ENCODE peak calls at places on chromosomes 12 and 14, in five cellular contexts. Z is fibroblast of pulmonary artery; R is CD8-positive, alpha-beta T cell; L is brain microvascular endothelial cell; A is GM10248. K is an unnamed sample.

GRCh38 chr14:99415496-99416281 is 65.0 kb downstream of the SETD3 start:
- DNase-seq in Z (peak), R (peak), L (peak), A (peak), K (peak)

GRCh38 chr12:42130670-42131402 is 13.8 kb downstream of the GXYLT1 start:
- DNase-seq in Z (peak), R (no peak), L (peak), A (no peak), K (no peak)

GRCh38 chr12:130872179-130873096 is 572 bp downstream of the RAN start:
- DNase-seq in Z (peak), R (peak), L (no peak), A (peak), K (peak)

GRCh38 chr12:19971396-19971802 is 396.9 kb upstream of the PDE3A start:
- DNase-seq in Z (peak), R (no peak), L (peak), A (no peak), K (no peak)

GRCh38 chr14:31692376-31692781 is 131.2 kb downstream of the NUBPL start:
- DNase-seq in Z (peak), R (no peak), L (no peak), A (no peak), K (peak)

GRCh38 chr14:63764103-63764502 is 36.2 kb upstream of the SGPP1 start:
- DNase-seq in Z (no peak), R (no peak), L (no peak), A (no peak), K (no peak)

GRCh38 chr14:51081209-51081608 is 13.7 kb downstream of the TRIM9 start:
- DNase-seq in Z (no peak), R (no peak), L (no peak), A (no peak), K (no peak)

GRCh38 chr12:111361717-111362576 is 6.9 kb downstream of the PHETA1 start:
- DNase-seq in Z (peak), R (no peak), L (no peak), A (no peak), K (no peak)

GRCh38 chr14:77372304-77372841 is 4.5 kb downstream of the TMED8 start:
- DNase-seq in Z (peak), R (no peak), L (peak), A (peak), K (peak)

GRCh38 chr14:33347816-33348215 is 409.1 kb downstream of the NPAS3 start:
- DNase-seq in Z (peak), R (no peak), L (no peak), A (no peak), K (no peak)

GRCh38 chr12:124938606-124939427 is 24.4 kb upstream of the UBC start:
- DNase-seq in Z (peak), R (peak), L (peak), A (no peak), K (peak)

GRCh38 chr12:69442894-69443293 is 27.3 kb upstream of the FRS2 start:
- DNase-seq in Z (peak), R (no peak), L (peak), A (no peak), K (no peak)

GRCh38 chr14:82422186-82422585 is 888.5 kb upstream of the SEL1L start:
- DNase-seq in Z (no peak), R (no peak), L (no peak), A (no peak), K (no peak)

GRCh38 chr14:24243336-24243836 is 963 bp upstream of the TINF2 start:
- DNase-seq in Z (no peak), R (no peak), L (peak), A (no peak), K (no peak)

GRCh38 chr12:124730455-124730932 is 133.2 kb downstream of the SCARB1 start:
- DNase-seq in Z (peak), R (no peak), L (no peak), A (no peak), K (no peak)

GRCh38 chr12:44507471-44507870 is 368.6 kb downstream of the NELL2 start:
- DNase-seq in Z (no peak), R (no peak), L (no peak), A (no peak), K (no peak)

GRCh38 chr12:114661245-114661644 is 22.7 kb downstream of the TBX3 start:
- DNase-seq in Z (no peak), R (no peak), L (no peak), A (no peak), K (no peak)

GRCh38 chr14:103854017-103854808 is 6.8 kb upstream of the PPP1R13B start:
- DNase-seq in Z (no peak), R (no peak), L (no peak), A (no peak), K (peak)

GRCh38 chr14:103693514-103693913 is 21.7 kb downstream of the XRCC3 start:
- DNase-seq in Z (no peak), R (no peak), L (no peak), A (no peak), K (no peak)

GRCh38 chr12:4700621-4701026 is 19.6 kb upstream of the GALNT8 start:
- DNase-seq in Z (peak), R (no peak), L (no peak), A (no peak), K (no peak)

GRCh38 chr12:92149563-92149962 is 3.9 kb upstream of the BTG1 start:
- DNase-seq in Z (no peak), R (no peak), L (no peak), A (no peak), K (no peak)

GRCh38 chr12:24565300-24565699 is 383.6 kb downstream of the BCAT1 start:
- DNase-seq in Z (no peak), R (no peak), L (no peak), A (no peak), K (no peak)

GRCh38 chr14:104286086-104286485 is 147.7 kb downstream of the KIF26A start:
- DNase-seq in Z (no peak), R (no peak), L (no peak), A (no peak), K (no peak)

GRCh38 chr14:89186850-89187376 is 230.1 kb downstream of the FOXN3 start:
- DNase-seq in Z (peak), R (no peak), L (no peak), A (no peak), K (no peak)

GRCh38 chr12:8995021-8995775 is 5.9 kb downstream of the KLRG1 start:
- DNase-seq in Z (no peak), R (no peak), L (no peak), A (no peak), K (no peak)

GRCh38 chr14:92362781-92363235 is 39.8 kb downstream of the SLC24A4 start:
- DNase-seq in Z (peak), R (no peak), L (peak), A (no peak), K (no peak)

GRCh38 chr12:94225506-94225905 is 77.1 kb downstream of the PLXNC1 start:
- DNase-seq in Z (no peak), R (no peak), L (no peak), A (no peak), K (no peak)

GRCh38 chr12:94222351-94222750 is 74.0 kb downstream of the PLXNC1 start:
- DNase-seq in Z (no peak), R (no peak), L (no peak), A (no peak), K (no peak)

GRCh38 chr12:94228488-94228907 is 80.1 kb downstream of the PLXNC1 start:
- DNase-seq in Z (no peak), R (no peak), L (no peak), A (no peak), K (no peak)

GRCh38 chr12:94227066-94227465 is 78.7 kb downstream of the PLXNC1 start:
- DNase-seq in Z (no peak), R (no peak), L (no peak), A (no peak), K (no peak)

DNA sequence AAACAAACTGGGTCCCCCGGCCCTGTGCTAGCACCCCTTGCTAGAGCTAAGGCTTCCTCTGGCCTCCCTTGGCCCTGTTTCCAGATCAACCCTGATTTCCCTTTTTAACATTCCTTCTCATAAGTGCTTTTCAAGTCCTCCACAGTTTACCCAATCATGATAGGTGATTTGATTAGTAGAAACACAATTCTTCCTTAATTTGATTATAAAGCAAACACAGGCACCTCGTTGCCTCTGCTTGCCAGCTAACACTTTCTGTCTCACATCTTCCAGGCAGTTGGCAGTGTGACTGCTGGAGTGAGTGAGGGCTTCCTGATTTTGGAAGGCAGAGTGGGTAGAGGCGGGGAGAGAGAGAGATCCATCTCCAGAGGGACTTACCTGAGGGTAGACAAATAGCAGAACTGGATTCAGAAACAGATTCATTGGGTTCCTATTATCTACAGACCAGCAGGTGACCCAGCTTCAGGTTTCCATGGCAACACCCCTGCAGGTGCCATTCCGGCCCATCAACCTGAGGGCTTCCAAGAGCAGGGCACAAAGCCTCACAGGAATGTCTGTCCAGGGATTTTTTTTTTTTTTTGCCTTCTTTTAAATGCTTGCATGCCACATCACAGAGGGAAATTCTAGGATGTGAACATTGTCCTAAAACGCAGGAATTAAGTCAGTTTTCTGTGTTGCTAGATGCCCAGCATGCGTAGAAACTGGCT is 77.7 kb downstream of the PLXNC1 start:
- DNase-seq in Z (no peak), R (no peak), L (no peak), A (no peak), K (no peak)
- TF ChIP-seq CTCF in Z (no peak), R (no peak), L (no peak), A (no peak), K (no peak)

GRCh38 chr12:53983580-53984572 is 1.1 kb upstream of the HOXC10 start:
- DNase-seq in Z (no peak), R (no peak), L (no peak), A (no peak), K (no peak)

GRCh38 chr12:53982616-53983579 is 2.0 kb upstream of the HOXC10 start:
- DNase-seq in Z (no peak), R (no peak), L (no peak), A (no peak), K (no peak)

GRCh38 chr12:53984901-53985357 is at the start of gene HOXC10:
- DNase-seq in Z (peak), R (peak), L (peak), A (peak), K (peak)

GRCh38 chr12:53980448-53981388 is 4.2 kb upstream of the HOXC10 start:
- DNase-seq in Z (no peak), R (no peak), L (no peak), A (no peak), K (no peak)

DNA sequence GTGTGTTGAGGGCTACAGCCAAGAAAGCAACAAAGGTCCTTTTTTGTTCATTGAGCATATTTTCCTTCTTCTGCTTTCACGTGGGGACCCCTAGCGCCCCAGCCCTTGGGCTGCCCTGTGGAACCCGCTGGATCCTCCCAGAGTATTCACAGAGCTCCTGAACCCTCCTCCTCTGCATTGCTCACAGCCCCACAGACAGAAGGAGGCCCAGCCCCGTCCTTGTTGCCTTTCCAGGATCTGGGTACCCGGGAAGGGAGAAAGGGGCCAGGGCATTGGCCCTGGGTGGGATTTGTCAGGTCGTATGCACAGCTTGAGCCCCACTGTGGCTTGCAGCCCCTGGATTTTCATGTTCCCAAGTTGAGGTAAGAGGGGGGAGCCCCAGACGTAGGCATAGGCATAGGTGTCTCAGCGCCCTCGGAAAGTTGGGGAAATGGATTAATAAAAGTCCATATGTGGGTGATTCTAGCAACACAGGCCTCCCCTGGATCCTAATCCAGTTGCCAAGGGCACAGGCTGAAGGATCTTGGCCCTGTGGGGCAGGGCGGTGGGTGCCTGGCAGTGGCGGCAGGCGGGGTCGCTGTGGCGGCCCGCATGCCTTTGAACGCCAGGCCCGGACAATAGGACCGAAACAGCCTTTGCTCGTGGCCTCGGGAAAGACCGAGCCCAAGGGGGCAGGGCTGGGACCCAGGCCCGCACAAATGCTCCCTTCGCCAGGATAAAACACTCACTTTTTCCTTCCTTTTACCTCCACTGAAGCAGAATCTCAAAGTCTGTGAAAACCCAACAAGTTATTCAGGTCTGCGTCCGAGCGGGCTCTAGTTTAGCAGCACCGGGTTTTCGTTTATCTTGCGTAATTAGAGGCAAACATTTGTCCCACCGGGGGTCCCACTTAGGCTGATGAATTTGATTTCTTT is 3.0 kb upstream of the HOXC10 start:
- DNase-seq in Z (no peak), R (no peak), L (no peak), A (no peak), K (no peak)
- TF ChIP-seq CTCF in Z (no peak), R (no peak), L (no peak), A (no peak), K (no peak)

DNA sequence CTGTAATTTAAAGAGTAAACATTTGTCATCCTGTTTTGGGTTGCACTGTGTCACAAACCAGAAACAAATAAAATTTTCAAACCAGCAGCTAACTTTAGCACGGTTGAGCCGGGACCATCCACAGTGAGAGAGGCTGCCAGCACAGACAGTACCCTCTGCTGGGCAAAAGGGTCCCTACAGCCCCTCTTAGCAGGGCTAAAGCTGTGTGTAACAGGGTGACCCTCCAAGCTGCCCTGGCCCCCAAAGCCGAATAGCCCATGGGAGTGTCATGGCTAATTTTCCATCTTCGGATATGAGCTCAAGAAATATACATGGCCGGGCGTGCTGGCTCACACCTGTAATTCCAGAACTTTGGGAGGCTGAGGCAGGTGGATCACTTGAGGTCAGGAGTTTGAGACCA is 157.1 kb upstream of the GRIN2B start:
- DNase-seq in Z (no peak), R (no peak), L (no peak), A (no peak), K (no peak)
- TF ChIP-seq CTCF in Z (no peak), R (no peak), L (peak), A (no peak), K (no peak)

GRCh38 chr14:36027354-36027753 is 149.2 kb downstream of the PTCSC3 start:
- DNase-seq in Z (no peak), R (no peak), L (no peak), A (no peak), K (no peak)

GRCh38 chr14:36022765-36023415 is 153.6 kb downstream of the PTCSC3 start:
- DNase-seq in Z (no peak), R (no peak), L (no peak), A (no peak), K (no peak)

GRCh38 chr14:36028665-36029064 is 147.9 kb downstream of the PTCSC3 start:
- DNase-seq in Z (no peak), R (no peak), L (no peak), A (no peak), K (no peak)

GRCh38 chr14:36028218-36028617 is 148.3 kb downstream of the PTCSC3 start:
- DNase-seq in Z (no peak), R (no peak), L (no peak), A (no peak), K (no peak)
- TF ChIP-seq CTCF in Z (no peak), R (no peak), L (no peak), A (no peak), K (no peak)

DNA sequence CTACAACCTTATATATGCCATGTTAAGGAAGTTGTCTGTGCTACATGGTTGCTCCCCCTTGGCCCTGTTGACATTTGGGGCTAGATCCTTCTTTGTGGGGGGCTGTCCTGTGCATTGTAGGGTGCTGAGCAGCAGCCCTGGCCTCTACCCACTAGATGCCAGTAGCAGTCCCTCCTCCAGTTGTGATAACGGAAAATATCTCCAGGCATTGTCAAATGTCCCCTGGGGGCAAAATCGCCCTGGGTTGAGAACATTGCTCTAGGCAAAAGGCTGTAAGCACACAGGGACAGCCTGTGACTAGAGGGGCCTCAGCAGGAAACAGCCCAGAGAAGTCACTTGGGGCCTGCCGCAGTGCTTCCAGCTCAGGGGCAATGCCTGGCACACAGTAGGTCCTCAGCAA is 1100.3 kb downstream of the BCL11B start:
- DNase-seq in Z (no peak), R (no peak), L (no peak), A (no peak), K (no peak)
- TF ChIP-seq CTCF in Z (no peak), R (no peak), L (no peak), A (no peak), K (no peak)

GRCh38 chr14:100468557-100468956 is 118.7 kb downstream of the BEGAIN start:
- DNase-seq in Z (no peak), R (no peak), L (no peak), A (no peak), K (no peak)
- TF ChIP-seq CTCF in Z (no peak), R (no peak), L (no peak), A (no peak), K (no peak)